ENCODE peak calls at places on chromosomes 1 and 21, in six cellular contexts. One of them, this sample, is unnamed.
A peak's percentile ranks its signal among the peaks of the same experiment; 100 is the strongest.

GRCh38 chr1:8040586-8040985 is 14.5 kb upstream of the ERRFI1 start:
- DNase-seq in NCI-H526: no peak
- DNase-seq in NB4: no peak
- DNase-seq in cardiac muscle cell: no peak
- DNase-seq in NCI-H1105 treated with DMSO at 0.1 percent for 48 hours: peak; percentile 56
- DNase-seq in NCI-H1092 treated with DMSO at 0.1 percent for 48 hours: peak; percentile 36
- DNase-seq in this sample: peak; percentile 75

GRCh38 chr1:232432313-232432712 is 197.6 kb downstream of the SIPA1L2 start:
- DNase-seq in NB4: no peak
- DNase-seq in NCI-H1092 treated with DMSO at 0.1 percent for 48 hours: peak; percentile 25
- DNase-seq in cardiac muscle cell: peak; percentile 43
- DNase-seq in NCI-H1105 treated with DMSO at 0.1 percent for 48 hours: peak; percentile 2
- DNase-seq in NCI-H526: no peak
- DNase-seq in this sample: no peak

GRCh38 chr1:244665771-244666217 is 12.9 kb downstream of the DESI2 start:
- DNase-seq in NCI-H1105 treated with DMSO at 0.1 percent for 48 hours: no peak
- DNase-seq in NCI-H1092 treated with DMSO at 0.1 percent for 48 hours: no peak
- DNase-seq in cardiac muscle cell: no peak
- DNase-seq in NB4: peak; percentile 94
- DNase-seq in NCI-H526: peak; percentile 15
- DNase-seq in this sample: no peak

GRCh38 chr1:226233293-226233692 is 9.8 kb downstream of the MIXL1 start:
- DNase-seq in NB4: no peak
- DNase-seq in NCI-H1092 treated with DMSO at 0.1 percent for 48 hours: no peak
- DNase-seq in NCI-H526: peak; percentile 64
- DNase-seq in cardiac muscle cell: no peak
- DNase-seq in NCI-H1105 treated with DMSO at 0.1 percent for 48 hours: no peak
- DNase-seq in this sample: no peak

GRCh38 chr21:37639756-37640155 is 273.2 kb downstream of the DYRK1A start:
- DNase-seq in NB4: no peak
- DNase-seq in NCI-H1105 treated with DMSO at 0.1 percent for 48 hours: no peak
- DNase-seq in cardiac muscle cell: no peak
- DNase-seq in NCI-H526: no peak
- DNase-seq in NCI-H1092 treated with DMSO at 0.1 percent for 48 hours: no peak
- DNase-seq in this sample: no peak

GRCh38 chr1:76142771-76143540 is 68.4 kb downstream of the ST6GALNAC3 start:
- DNase-seq in NB4: no peak
- DNase-seq in NCI-H1092 treated with DMSO at 0.1 percent for 48 hours: no peak
- DNase-seq in NCI-H526: no peak
- DNase-seq in NCI-H1105 treated with DMSO at 0.1 percent for 48 hours: no peak
- DNase-seq in cardiac muscle cell: no peak
- DNase-seq in this sample: no peak

GRCh38 chr1:62438163-62438562 is 1.3 kb downstream of the USP1 start:
- DNase-seq in NCI-H1105 treated with DMSO at 0.1 percent for 48 hours: peak; percentile 22
- DNase-seq in NCI-H1092 treated with DMSO at 0.1 percent for 48 hours: peak; percentile 10
- DNase-seq in NCI-H526: peak; percentile 37
- DNase-seq in cardiac muscle cell: no peak
- DNase-seq in NB4: peak; percentile 31
- DNase-seq in this sample: peak; percentile 61

GRCh38 chr1:234691567-234691966 is 81.6 kb upstream of the IRF2BP2 start:
- DNase-seq in NCI-H1092 treated with DMSO at 0.1 percent for 48 hours: no peak
- DNase-seq in NB4: no peak
- DNase-seq in NCI-H1105 treated with DMSO at 0.1 percent for 48 hours: no peak
- DNase-seq in NCI-H526: no peak
- DNase-seq in cardiac muscle cell: no peak
- DNase-seq in this sample: no peak

GRCh38 chr1:31771891-31772668 is 7.9 kb upstream of the ADGRB2 start:
- DNase-seq in NCI-H1105 treated with DMSO at 0.1 percent for 48 hours: no peak
- DNase-seq in NCI-H1092 treated with DMSO at 0.1 percent for 48 hours: no peak
- DNase-seq in cardiac muscle cell: no peak
- DNase-seq in NCI-H526: no peak
- DNase-seq in NB4: no peak
- DNase-seq in this sample: no peak

GRCh38 chr1:15323351-15323988 is 76.4 kb downstream of the FHAD1 start:
- DNase-seq in NCI-H1105 treated with DMSO at 0.1 percent for 48 hours: peak; percentile 70
- DNase-seq in cardiac muscle cell: peak; percentile 82
- DNase-seq in NCI-H526: no peak
- DNase-seq in NCI-H1092 treated with DMSO at 0.1 percent for 48 hours: peak; percentile 82
- DNase-seq in NB4: peak; percentile 81
- DNase-seq in this sample: peak; percentile 33

GRCh38 chr1:87330201-87330953 is 1.7 kb downstream of the LMO4 start:
- DNase-seq in NB4: peak; percentile 62
- DNase-seq in NCI-H1105 treated with DMSO at 0.1 percent for 48 hours: peak; percentile 53
- DNase-seq in NCI-H526: no peak
- DNase-seq in cardiac muscle cell: peak; percentile 50
- DNase-seq in NCI-H1092 treated with DMSO at 0.1 percent for 48 hours: peak; percentile 9
- DNase-seq in this sample: peak; percentile 53

GRCh38 chr1:157363660-157364140 is 188.6 kb downstream of the FCRL5 start:
- DNase-seq in NCI-H1105 treated with DMSO at 0.1 percent for 48 hours: no peak
- DNase-seq in NB4: peak; percentile 60
- DNase-seq in cardiac muscle cell: peak; percentile 30
- DNase-seq in NCI-H1092 treated with DMSO at 0.1 percent for 48 hours: no peak
- DNase-seq in NCI-H526: peak; percentile 45
- DNase-seq in this sample: no peak

GRCh38 chr1:160813215-160813614 is 17.2 kb downstream of the LY9 start:
- DNase-seq in cardiac muscle cell: no peak
- DNase-seq in NCI-H1092 treated with DMSO at 0.1 percent for 48 hours: no peak
- DNase-seq in NCI-H1105 treated with DMSO at 0.1 percent for 48 hours: no peak
- DNase-seq in NCI-H526: no peak
- DNase-seq in NB4: no peak
- DNase-seq in this sample: no peak

GRCh38 chr1:10973552-10973951 is 38.9 kb upstream of the TARDBP start:
- DNase-seq in NB4: no peak
- DNase-seq in NCI-H526: no peak
- DNase-seq in NCI-H1105 treated with DMSO at 0.1 percent for 48 hours: no peak
- DNase-seq in cardiac muscle cell: no peak
- DNase-seq in NCI-H1092 treated with DMSO at 0.1 percent for 48 hours: no peak
- DNase-seq in this sample: no peak

GRCh38 chr1:111251570-111251969 is 24.1 kb downstream of the CHI3L2 start:
- DNase-seq in NCI-H1092 treated with DMSO at 0.1 percent for 48 hours: no peak
- DNase-seq in NCI-H1105 treated with DMSO at 0.1 percent for 48 hours: no peak
- DNase-seq in NCI-H526: no peak
- DNase-seq in NB4: no peak
- DNase-seq in cardiac muscle cell: no peak
- DNase-seq in this sample: no peak

GRCh38 chr1:210200090-210200736 is 32.4 kb upstream of the SERTAD4 start:
- DNase-seq in NB4: no peak
- DNase-seq in NCI-H1105 treated with DMSO at 0.1 percent for 48 hours: no peak
- DNase-seq in cardiac muscle cell: no peak
- DNase-seq in NCI-H1092 treated with DMSO at 0.1 percent for 48 hours: peak; percentile 10
- DNase-seq in NCI-H526: no peak
- DNase-seq in this sample: no peak

GRCh38 chr1:27332536-27333281 is 9.1 kb upstream of the SYTL1 start:
- DNase-seq in NCI-H1092 treated with DMSO at 0.1 percent for 48 hours: peak; percentile 26
- DNase-seq in NB4: peak; percentile 68
- DNase-seq in NCI-H526: no peak
- DNase-seq in cardiac muscle cell: peak; percentile 75
- DNase-seq in NCI-H1105 treated with DMSO at 0.1 percent for 48 hours: peak; percentile 11
- DNase-seq in this sample: no peak

GRCh38 chr1:147647796-147648633 is 22.3 kb downstream of the ACP6 start:
- DNase-seq in NB4: peak; percentile 12
- DNase-seq in NCI-H1105 treated with DMSO at 0.1 percent for 48 hours: no peak
- DNase-seq in NCI-H526: no peak
- DNase-seq in NCI-H1092 treated with DMSO at 0.1 percent for 48 hours: no peak
- DNase-seq in cardiac muscle cell: no peak
- DNase-seq in this sample: no peak

GRCh38 chr1:58308206-58308605 is 238.3 kb downstream of the OMA1 start:
- DNase-seq in NCI-H1092 treated with DMSO at 0.1 percent for 48 hours: no peak
- DNase-seq in NB4: no peak
- DNase-seq in cardiac muscle cell: no peak
- DNase-seq in NCI-H526: peak; percentile 74
- DNase-seq in NCI-H1105 treated with DMSO at 0.1 percent for 48 hours: no peak
- DNase-seq in this sample: no peak

GRCh38 chr1:1254667-1254998 is 8.1 kb upstream of the C1QTNF12 start:
- DNase-seq in NB4: no peak
- DNase-seq in NCI-H1092 treated with DMSO at 0.1 percent for 48 hours: no peak
- DNase-seq in cardiac muscle cell: no peak
- DNase-seq in NCI-H526: no peak
- DNase-seq in NCI-H1105 treated with DMSO at 0.1 percent for 48 hours: no peak
- DNase-seq in this sample: no peak

GRCh38 chr1:40760984-40761383 is 22.6 kb upstream of the KCNQ4 start:
- DNase-seq in NCI-H1105 treated with DMSO at 0.1 percent for 48 hours: no peak
- DNase-seq in cardiac muscle cell: no peak
- DNase-seq in NB4: no peak
- DNase-seq in NCI-H1092 treated with DMSO at 0.1 percent for 48 hours: no peak
- DNase-seq in NCI-H526: no peak
- DNase-seq in this sample: no peak

This sample was measured in NCI-H2029 treated with DMSO at 0.1 percent for 48 hours.